ENCODE peak calls at places on chromosomes 5 and 9, in six cellular contexts. One of them, this sample, is unnamed.

GRCh38 chr5:7673658-7674057 is 177.3 kb downstream of the CFAP90 start:
- DNase-seq in NCI-H1930: no peak
- DNase-seq in left colon: no peak
- DNase-seq in ELR: no peak
- DNase-seq in germinal center: no peak
- DNase-seq in body of pancreas: no peak
- DNase-seq in this sample: no peak

GRCh38 chr9:112086627-112087026 is 88.5 kb downstream of the SUSD1 start:
- DNase-seq in NCI-H1930: no peak
- DNase-seq in ELR: peak; percentile 57
- DNase-seq in body of pancreas: no peak
- DNase-seq in left colon: no peak
- DNase-seq in germinal center: no peak
- DNase-seq in this sample: peak; percentile 33

GRCh38 chr5:134141346-134142050 is 27.0 kb downstream of the TCF7 start:
- DNase-seq in germinal center: no peak
- DNase-seq in left colon: no peak
- DNase-seq in ELR: peak; percentile 42
- DNase-seq in body of pancreas: peak; percentile 1
- DNase-seq in NCI-H1930: no peak
- DNase-seq in this sample: peak; percentile 19

GRCh38 chr5:157740211-157740610 is 3.3 kb upstream of the LSM11 start:
- DNase-seq in germinal center: peak; percentile 64
- DNase-seq in NCI-H1930: no peak
- DNase-seq in left colon: no peak
- DNase-seq in ELR: peak; percentile 52
- DNase-seq in body of pancreas: no peak
- DNase-seq in this sample: peak; percentile 18

GRCh38 chr5:93721511-93721910 is 19.9 kb downstream of the POU5F2 start:
- DNase-seq in body of pancreas: no peak
- DNase-seq in NCI-H1930: no peak
- DNase-seq in germinal center: no peak
- DNase-seq in ELR: no peak
- DNase-seq in left colon: no peak
- DNase-seq in this sample: no peak

GRCh38 chr5:74641014-74641777 is 668 bp upstream of the ENC1 start:
- DNase-seq in ELR: peak; percentile 93
- DNase-seq in left colon: peak; percentile 93
- DNase-seq in body of pancreas: peak; percentile 79
- DNase-seq in germinal center: no peak
- DNase-seq in NCI-H1930: peak; percentile 39
- DNase-seq in this sample: peak; percentile 78

GRCh38 chr9:29285818-29286217 is 1712.5 kb upstream of the C9orf72 start:
- DNase-seq in left colon: no peak
- DNase-seq in body of pancreas: no peak
- DNase-seq in NCI-H1930: no peak
- DNase-seq in germinal center: no peak
- DNase-seq in ELR: peak; percentile 34
- DNase-seq in this sample: no peak

GRCh38 chr9:14031015-14031414 is 282.9 kb downstream of the NFIB start:
- DNase-seq in left colon: no peak
- DNase-seq in body of pancreas: no peak
- DNase-seq in ELR: no peak
- DNase-seq in germinal center: no peak
- DNase-seq in NCI-H1930: no peak
- DNase-seq in this sample: no peak

GRCh38 chr9:108536836-108537601 is 318.8 kb downstream of the ACTL7B start:
- DNase-seq in germinal center: no peak
- DNase-seq in ELR: peak; percentile 26
- DNase-seq in left colon: no peak
- DNase-seq in NCI-H1930: no peak
- DNase-seq in body of pancreas: no peak
- DNase-seq in this sample: peak; percentile 13

GRCh38 chr9:109319072-109319630 is 1.7 kb downstream of the EPB41L4B start:
- DNase-seq in ELR: no peak
- DNase-seq in germinal center: no peak
- DNase-seq in body of pancreas: peak; percentile 61
- DNase-seq in NCI-H1930: no peak
- DNase-seq in left colon: peak; percentile 73
- DNase-seq in this sample: no peak

GRCh38 chr5:81856948-81857928 is 106.3 kb upstream of the SSBP2 start:
- DNase-seq in germinal center: peak; percentile 18
- DNase-seq in NCI-H1930: no peak
- DNase-seq in left colon: peak; percentile 52
- DNase-seq in ELR: peak; percentile 28
- DNase-seq in body of pancreas: peak; percentile 72
- DNase-seq in this sample: no peak

This sample was measured in HFFc6.